ENCODE peak calls at places on chromosomes 2 and 18, in five cellular contexts. One of them, this sample, is unnamed.

GRCh38 chr2:212554233-212554632 is 15.6 kb upstream of the ERBB4 start:
- DNase-seq in NCI-H2029: no peak
- DNase-seq in hepatic stellate cell: no peak
- DNase-seq in activated T-cell treated with anti-CD3 and anti-CD28 coated beads for 4 hours: no peak
- DNase-seq in GM06990: no peak
- DNase-seq in this sample: no peak

GRCh38 chr18:323253-323622 is 55.4 kb upstream of the THOC1 start:
- DNase-seq in NCI-H2029: no peak
- DNase-seq in hepatic stellate cell: no peak
- DNase-seq in activated T-cell treated with anti-CD3 and anti-CD28 coated beads for 4 hours: no peak
- DNase-seq in GM06990: no peak
- DNase-seq in this sample: no peak

GRCh38 chr2:189763908-189764661 is 1.5 kb upstream of the OSGEPL1 start:
- DNase-seq in NCI-H2029: no peak
- DNase-seq in hepatic stellate cell: no peak
- DNase-seq in activated T-cell treated with anti-CD3 and anti-CD28 coated beads for 4 hours: no peak
- DNase-seq in GM06990: no peak
- DNase-seq in this sample: no peak

GRCh38 chr18:35050638-35051287 is 9.6 kb downstream of the MAPRE2 start:
- DNase-seq in NCI-H2029: no peak
- DNase-seq in hepatic stellate cell: no peak
- DNase-seq in activated T-cell treated with anti-CD3 and anti-CD28 coated beads for 4 hours: no peak
- DNase-seq in GM06990: no peak
- DNase-seq in this sample: no peak

GRCh38 chr2:239308696-239309397 is 92.0 kb downstream of the HDAC4 start:
- DNase-seq in NCI-H2029: no peak
- DNase-seq in hepatic stellate cell: peak
- DNase-seq in activated T-cell treated with anti-CD3 and anti-CD28 coated beads for 4 hours: no peak
- DNase-seq in GM06990: no peak
- DNase-seq in this sample: no peak

GRCh38 chr2:29113027-29113686 is 2.1 kb upstream of the CLIP4 start:
- DNase-seq in NCI-H2029: no peak
- DNase-seq in hepatic stellate cell: peak
- DNase-seq in activated T-cell treated with anti-CD3 and anti-CD28 coated beads for 4 hours: no peak
- DNase-seq in GM06990: no peak
- DNase-seq in this sample: no peak

GRCh38 chr18:37661061-37661460 is 95.5 kb upstream of the CELF4 start:
- DNase-seq in NCI-H2029: no peak
- DNase-seq in hepatic stellate cell: no peak
- DNase-seq in activated T-cell treated with anti-CD3 and anti-CD28 coated beads for 4 hours: no peak
- DNase-seq in GM06990: no peak
- DNase-seq in this sample: no peak

GRCh38 chr2:163338270-163338669 is 397.5 kb downstream of the FIGN start:
- DNase-seq in NCI-H2029: no peak
- DNase-seq in hepatic stellate cell: no peak
- DNase-seq in activated T-cell treated with anti-CD3 and anti-CD28 coated beads for 4 hours: no peak
- DNase-seq in GM06990: no peak
- DNase-seq in this sample: no peak

GRCh38 chr2:181766129-181766528 is 85.8 kb upstream of the NEUROD1 start:
- DNase-seq in NCI-H2029: no peak
- DNase-seq in hepatic stellate cell: no peak
- DNase-seq in activated T-cell treated with anti-CD3 and anti-CD28 coated beads for 4 hours: no peak
- DNase-seq in GM06990: no peak
- DNase-seq in this sample: no peak

GRCh38 chr2:107062173-107062572 is 176.2 kb upstream of the ST6GAL2 start:
- DNase-seq in NCI-H2029: no peak
- DNase-seq in hepatic stellate cell: no peak
- DNase-seq in activated T-cell treated with anti-CD3 and anti-CD28 coated beads for 4 hours: no peak
- DNase-seq in GM06990: no peak
- DNase-seq in this sample: no peak

GRCh38 chr2:199315299-199316179 is 142.2 kb downstream of the SATB2 start:
- DNase-seq in NCI-H2029: no peak
- DNase-seq in hepatic stellate cell: no peak
- DNase-seq in activated T-cell treated with anti-CD3 and anti-CD28 coated beads for 4 hours: no peak
- DNase-seq in GM06990: no peak
- DNase-seq in this sample: no peak

GRCh38 chr18:986071-986470 is 81.4 kb downstream of the ADCYAP1 start:
- DNase-seq in NCI-H2029: peak
- DNase-seq in hepatic stellate cell: no peak
- DNase-seq in activated T-cell treated with anti-CD3 and anti-CD28 coated beads for 4 hours: no peak
- DNase-seq in GM06990: no peak
- DNase-seq in this sample: no peak

GRCh38 chr2:62197017-62197586 is 1.2 kb downstream of the B3GNT2 start:
- DNase-seq in NCI-H2029: no peak
- DNase-seq in hepatic stellate cell: peak
- DNase-seq in activated T-cell treated with anti-CD3 and anti-CD28 coated beads for 4 hours: peak
- DNase-seq in GM06990: peak
- DNase-seq in this sample: no peak

GRCh38 chr2:159904565-159905281 is 106.7 kb upstream of the CD302 start:
- DNase-seq in NCI-H2029: peak
- DNase-seq in hepatic stellate cell: no peak
- DNase-seq in activated T-cell treated with anti-CD3 and anti-CD28 coated beads for 4 hours: peak
- DNase-seq in GM06990: peak
- DNase-seq in this sample: peak

GRCh38 chr2:171320208-171320621 is 113.6 kb downstream of the METTL8 start:
- DNase-seq in NCI-H2029: no peak
- DNase-seq in hepatic stellate cell: no peak
- DNase-seq in activated T-cell treated with anti-CD3 and anti-CD28 coated beads for 4 hours: no peak
- DNase-seq in GM06990: peak
- DNase-seq in this sample: no peak

GRCh38 chr18:5284808-5285207 is 10.7 kb downstream of the ZBTB14 start:
- DNase-seq in NCI-H2029: no peak
- DNase-seq in hepatic stellate cell: no peak
- DNase-seq in activated T-cell treated with anti-CD3 and anti-CD28 coated beads for 4 hours: no peak
- DNase-seq in GM06990: no peak
- DNase-seq in this sample: no peak

This sample was measured in NCI-H1436.